ENCODE peak calls at places on chromosomes 5 and 9, in seven cellular contexts. One of them, this sample, is unnamed.

GRCh38 chr5:53479045-53479655 is 1.3 kb upstream of the FST start:
- DNase-seq in WERI-Rb-1: no peak
- DNase-seq in ovary: no peak
- DNase-seq in IMR-90: peak; percentile 48
- DNase-seq in heart right ventricle: no peak
- DNase-seq in foreskin fibroblast: no peak
- DNase-seq in H9: no peak
- DNase-seq in this sample: no peak

GRCh38 chr5:94908889-94909480 is 290.5 kb downstream of the SLF1 start:
- DNase-seq in WERI-Rb-1: peak; percentile 13
- DNase-seq in ovary: no peak
- DNase-seq in IMR-90: peak; percentile 37
- DNase-seq in heart right ventricle: no peak
- DNase-seq in foreskin fibroblast: peak; percentile 26
- DNase-seq in H9: no peak
- DNase-seq in this sample: no peak

GRCh38 chr9:113154471-113154870 is 3.7 kb downstream of the SLC31A2 start:
- DNase-seq in WERI-Rb-1: peak; percentile 89
- DNase-seq in ovary: peak; percentile 32
- DNase-seq in IMR-90: peak; percentile 79
- DNase-seq in heart right ventricle: no peak
- DNase-seq in foreskin fibroblast: peak; percentile 50
- DNase-seq in H9: no peak
- DNase-seq in this sample: no peak

GRCh38 chr5:14872070-14872989 is 752 bp upstream of the ANKH start:
- DNase-seq in WERI-Rb-1: peak; percentile 81
- DNase-seq in ovary: peak; percentile 52
- DNase-seq in IMR-90: peak; percentile 8
- DNase-seq in heart right ventricle: peak; percentile 81
- DNase-seq in foreskin fibroblast: no peak
- DNase-seq in H9: peak; percentile 44
- DNase-seq in this sample: peak; percentile 53

GRCh38 chr5:29079771-29080170 is 2041.4 kb upstream of the CDH9 start:
- DNase-seq in WERI-Rb-1: peak; percentile 42
- DNase-seq in ovary: no peak
- DNase-seq in IMR-90: no peak
- DNase-seq in heart right ventricle: no peak
- DNase-seq in foreskin fibroblast: no peak
- DNase-seq in H9: peak; percentile 63
- DNase-seq in this sample: no peak

GRCh38 chr9:129160712-129161533 is 17.1 kb downstream of the IER5L start:
- DNase-seq in WERI-Rb-1: no peak
- DNase-seq in ovary: no peak
- DNase-seq in IMR-90: peak; percentile 78
- DNase-seq in heart right ventricle: no peak
- DNase-seq in foreskin fibroblast: no peak
- DNase-seq in H9: no peak
- DNase-seq in this sample: no peak

GRCh38 chr5:15021286-15022046 is 149.9 kb upstream of the ANKH start:
- DNase-seq in WERI-Rb-1: no peak
- DNase-seq in ovary: no peak
- DNase-seq in IMR-90: peak; percentile 80
- DNase-seq in heart right ventricle: no peak
- DNase-seq in foreskin fibroblast: peak; percentile 23
- DNase-seq in H9: no peak
- DNase-seq in this sample: no peak

GRCh38 chr5:117657591-117657990 is 1083.0 kb upstream of the SEMA6A start:
- DNase-seq in WERI-Rb-1: no peak
- DNase-seq in ovary: no peak
- DNase-seq in IMR-90: no peak
- DNase-seq in heart right ventricle: no peak
- DNase-seq in foreskin fibroblast: no peak
- DNase-seq in H9: no peak
- DNase-seq in this sample: no peak

GRCh38 chr5:68054625-68055024 is 160.9 kb upstream of the PIK3R1 start:
- DNase-seq in WERI-Rb-1: no peak
- DNase-seq in ovary: no peak
- DNase-seq in IMR-90: no peak
- DNase-seq in heart right ventricle: no peak
- DNase-seq in foreskin fibroblast: no peak
- DNase-seq in H9: no peak
- DNase-seq in this sample: no peak

GRCh38 chr9:107755267-107755666 is 265.7 kb upstream of the KLF4 start:
- DNase-seq in WERI-Rb-1: no peak
- DNase-seq in ovary: no peak
- DNase-seq in IMR-90: peak; percentile 71
- DNase-seq in heart right ventricle: no peak
- DNase-seq in foreskin fibroblast: peak; percentile 82
- DNase-seq in H9: no peak
- DNase-seq in this sample: no peak

GRCh38 chr9:124735121-124735520 is 36.0 kb downstream of the NR6A1 start:
- DNase-seq in WERI-Rb-1: no peak
- DNase-seq in ovary: no peak
- DNase-seq in IMR-90: peak; percentile 53
- DNase-seq in heart right ventricle: no peak
- DNase-seq in foreskin fibroblast: peak; percentile 29
- DNase-seq in H9: no peak
- DNase-seq in this sample: no peak

GRCh38 chr5:151231359-151231758 is 7.5 kb upstream of the CCDC69 start:
- DNase-seq in WERI-Rb-1: no peak
- DNase-seq in ovary: no peak
- DNase-seq in IMR-90: no peak
- DNase-seq in heart right ventricle: no peak
- DNase-seq in foreskin fibroblast: no peak
- DNase-seq in H9: no peak
- DNase-seq in this sample: no peak

GRCh38 chr5:127995556-127995955 is 88.0 kb upstream of the SLC12A2 start:
- DNase-seq in WERI-Rb-1: no peak
- DNase-seq in ovary: no peak
- DNase-seq in IMR-90: peak; percentile 41
- DNase-seq in heart right ventricle: no peak
- DNase-seq in foreskin fibroblast: no peak
- DNase-seq in H9: no peak
- DNase-seq in this sample: no peak

GRCh38 chr9:101512116-101512515 is 21.5 kb upstream of the RNF20 start:
- DNase-seq in WERI-Rb-1: no peak
- DNase-seq in ovary: no peak
- DNase-seq in IMR-90: no peak
- DNase-seq in heart right ventricle: no peak
- DNase-seq in foreskin fibroblast: peak; percentile 32
- DNase-seq in H9: no peak
- DNase-seq in this sample: no peak

DNA sequence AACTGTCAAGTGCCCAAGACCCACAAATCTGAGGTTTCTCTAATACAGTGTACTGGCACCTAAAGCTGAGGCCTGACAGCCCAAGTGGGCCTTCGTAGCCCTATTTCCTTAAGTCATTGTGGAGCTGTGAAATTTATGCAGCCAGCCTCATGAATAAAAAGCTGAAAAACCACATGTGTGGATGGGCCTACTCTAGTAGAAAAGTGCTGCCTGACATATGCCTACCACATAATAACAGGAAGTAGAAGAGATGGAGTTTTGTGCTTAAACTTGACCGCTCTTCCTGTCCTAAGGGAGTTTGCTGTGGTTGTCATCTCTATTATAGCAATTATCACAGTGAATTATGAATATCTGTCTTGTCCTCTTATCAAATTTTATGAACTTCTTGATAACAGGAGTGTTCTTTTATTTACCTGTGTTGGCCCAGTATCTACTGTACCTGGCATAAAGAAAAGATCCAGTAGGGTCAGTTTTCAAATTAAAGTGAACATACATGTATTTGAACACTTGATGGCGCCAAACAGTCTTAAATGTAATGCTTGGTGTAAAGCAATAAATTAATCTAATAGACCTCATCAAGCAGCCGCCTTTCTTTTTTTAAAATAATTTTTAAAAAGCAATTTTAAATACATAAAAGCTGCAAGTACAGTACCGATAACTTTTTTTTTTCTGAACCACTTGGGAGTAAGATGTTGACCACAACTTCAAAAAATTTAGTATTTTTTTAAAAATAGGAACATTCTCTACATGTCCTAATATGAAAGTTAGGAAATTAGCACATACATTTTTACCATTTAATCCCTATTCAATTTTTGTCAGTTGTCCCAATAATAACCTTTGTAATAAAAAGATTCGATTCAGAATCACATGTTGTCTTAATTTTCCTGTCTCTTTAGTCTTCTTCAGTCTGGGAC is 51.0 kb downstream of the FKTN start:
- DNase-seq in WERI-Rb-1: no peak
- DNase-seq in ovary: no peak
- DNase-seq in IMR-90: peak; percentile 59
- DNase-seq in heart right ventricle: no peak
- DNase-seq in foreskin fibroblast: peak; percentile 4
- DNase-seq in H9: no peak
- DNase-seq in this sample: no peak
- TF ChIP-seq CTCF in WERI-Rb-1: peak; percentile 28
- TF ChIP-seq CTCF in ovary: peak; percentile 9
- TF ChIP-seq CTCF in IMR-90: peak; percentile 61
- TF ChIP-seq CTCF in heart right ventricle: peak; percentile 59
- TF ChIP-seq CTCF in foreskin fibroblast: peak; percentile 25
- TF ChIP-seq CTCF in H9: peak; percentile 76
- TF ChIP-seq CTCF in this sample: peak; percentile 77

GRCh38 chr5:140106101-140106500 is 7.8 kb upstream of the PURA start:
- DNase-seq in WERI-Rb-1: no peak
- DNase-seq in ovary: no peak
- DNase-seq in IMR-90: no peak
- DNase-seq in heart right ventricle: no peak
- DNase-seq in foreskin fibroblast: no peak
- DNase-seq in H9: no peak
- DNase-seq in this sample: no peak
- TF ChIP-seq CTCF in WERI-Rb-1: no peak
- TF ChIP-seq CTCF in ovary: no peak
- TF ChIP-seq CTCF in IMR-90: no peak
- TF ChIP-seq CTCF in heart right ventricle: no peak
- TF ChIP-seq CTCF in foreskin fibroblast: no peak
- TF ChIP-seq CTCF in H9: no peak
- TF ChIP-seq CTCF in this sample: no peak

GRCh38 chr5:78221467-78221866 is 73.0 kb downstream of the AP3B1 start:
- DNase-seq in WERI-Rb-1: no peak
- DNase-seq in ovary: no peak
- DNase-seq in IMR-90: no peak
- DNase-seq in heart right ventricle: no peak
- DNase-seq in foreskin fibroblast: no peak
- DNase-seq in H9: no peak
- DNase-seq in this sample: no peak

GRCh38 chr5:78224358-78224757 is 70.1 kb downstream of the AP3B1 start:
- DNase-seq in WERI-Rb-1: no peak
- DNase-seq in ovary: no peak
- DNase-seq in IMR-90: no peak
- DNase-seq in heart right ventricle: no peak
- DNase-seq in foreskin fibroblast: no peak
- DNase-seq in H9: no peak
- DNase-seq in this sample: no peak

DNA sequence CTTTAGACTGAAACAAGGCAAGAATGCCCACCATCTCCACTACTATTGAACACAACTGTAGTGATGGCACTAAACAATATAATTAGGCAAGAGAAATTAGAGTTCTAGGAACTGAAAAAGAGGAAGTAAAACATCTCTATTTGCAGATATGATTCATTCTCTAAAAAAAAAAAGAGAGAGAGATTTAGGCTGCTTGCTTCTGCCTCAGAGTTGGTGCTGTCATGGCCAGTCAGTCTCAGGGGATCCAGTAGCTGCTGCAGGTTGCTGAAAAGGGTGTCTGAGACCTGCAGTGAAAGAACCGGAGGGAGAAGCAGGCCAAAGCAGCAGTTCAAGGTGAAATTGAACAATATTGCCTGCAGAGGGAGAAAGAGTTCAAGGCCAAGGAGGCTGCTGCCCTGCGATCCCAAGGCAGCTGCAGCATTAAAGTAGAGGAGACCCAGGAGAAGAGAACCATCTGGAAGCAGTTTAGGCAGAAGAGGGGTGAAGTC is 72.5 kb downstream of the AP3B1 start:
- DNase-seq in WERI-Rb-1: peak; percentile 44
- DNase-seq in ovary: no peak
- DNase-seq in IMR-90: peak; percentile 4
- DNase-seq in heart right ventricle: no peak
- DNase-seq in foreskin fibroblast: no peak
- DNase-seq in H9: peak; percentile 52
- DNase-seq in this sample: no peak
- TF ChIP-seq CTCF in WERI-Rb-1: peak; percentile 59
- TF ChIP-seq CTCF in ovary: no peak
- TF ChIP-seq CTCF in IMR-90: no peak
- TF ChIP-seq CTCF in heart right ventricle: no peak
- TF ChIP-seq CTCF in foreskin fibroblast: peak; percentile 27
- TF ChIP-seq CTCF in H9: peak; percentile 62
- TF ChIP-seq CTCF in this sample: peak; percentile 14

GRCh38 chr5:171365351-171365750 is 22.3 kb upstream of the NPM1 start:
- DNase-seq in WERI-Rb-1: peak; percentile 16
- DNase-seq in ovary: no peak
- DNase-seq in IMR-90: peak; percentile 9
- DNase-seq in heart right ventricle: no peak
- DNase-seq in foreskin fibroblast: no peak
- DNase-seq in H9: peak; percentile 61
- DNase-seq in this sample: no peak
- TF ChIP-seq CTCF in WERI-Rb-1: peak; percentile 43
- TF ChIP-seq CTCF in ovary: no peak
- TF ChIP-seq CTCF in IMR-90: peak; percentile 39
- TF ChIP-seq CTCF in heart right ventricle: peak; percentile 31
- TF ChIP-seq CTCF in foreskin fibroblast: peak; percentile 40
- TF ChIP-seq CTCF in H9: peak; percentile 81
- TF ChIP-seq CTCF in this sample: peak; percentile 59

GRCh38 chr5:177364159-177364962 is 6.6 kb downstream of the RGS14 start:
- DNase-seq in WERI-Rb-1: no peak
- DNase-seq in ovary: no peak
- DNase-seq in IMR-90: no peak
- DNase-seq in heart right ventricle: no peak
- DNase-seq in foreskin fibroblast: no peak
- DNase-seq in H9: no peak
- DNase-seq in this sample: no peak

GRCh38 chr5:177362102-177362868 is 4.6 kb downstream of the RGS14 start:
- DNase-seq in WERI-Rb-1: no peak
- DNase-seq in ovary: no peak
- DNase-seq in IMR-90: no peak
- DNase-seq in heart right ventricle: no peak
- DNase-seq in foreskin fibroblast: no peak
- DNase-seq in H9: no peak
- DNase-seq in this sample: no peak

GRCh38 chr5:177361418-177362101 is 3.8 kb downstream of the RGS14 start:
- DNase-seq in WERI-Rb-1: no peak
- DNase-seq in ovary: no peak
- DNase-seq in IMR-90: no peak
- DNase-seq in heart right ventricle: no peak
- DNase-seq in foreskin fibroblast: no peak
- DNase-seq in H9: no peak
- DNase-seq in this sample: no peak

GRCh38 chr5:177363565-177363964 is 5.8 kb downstream of the RGS14 start:
- DNase-seq in WERI-Rb-1: no peak
- DNase-seq in ovary: no peak
- DNase-seq in IMR-90: no peak
- DNase-seq in heart right ventricle: no peak
- DNase-seq in foreskin fibroblast: no peak
- DNase-seq in H9: no peak
- DNase-seq in this sample: no peak

GRCh38 chr5:177362871-177363507 is 5.3 kb downstream of the RGS14 start:
- DNase-seq in WERI-Rb-1: no peak
- DNase-seq in ovary: peak; percentile 61
- DNase-seq in IMR-90: no peak
- DNase-seq in heart right ventricle: peak; percentile 68
- DNase-seq in foreskin fibroblast: peak; percentile 29
- DNase-seq in H9: peak; percentile 83
- DNase-seq in this sample: peak; percentile 37
- TF ChIP-seq CTCF in WERI-Rb-1: no peak
- TF ChIP-seq CTCF in ovary: no peak
- TF ChIP-seq CTCF in IMR-90: no peak
- TF ChIP-seq CTCF in heart right ventricle: no peak
- TF ChIP-seq CTCF in foreskin fibroblast: no peak
- TF ChIP-seq CTCF in H9: no peak
- TF ChIP-seq CTCF in this sample: no peak